ENCODE peak calls at places on chromosomes 11 and 22, in seven cellular contexts. L is H9; F is neuronal stem cell; U is fibroblast of lung; I is AG04450; J is CD8-positive, alpha-beta memory T cell; V is brain microvascular endothelial cell. N is an unnamed sample.

GRCh38 chr11:23897453-23898289 is 599.2 kb upstream of the LUZP2 start:
- DNase-seq in L (no peak), F (no peak), U (peak; percentile 75), I (peak; percentile 79), J (no peak), V (peak; percentile 86), N (no peak)

GRCh38 chr11:26618441-26618840 is 46.4 kb upstream of the MUC15 start:
- DNase-seq in L (no peak), F (no peak), U (no peak), I (no peak), J (no peak), V (no peak), N (no peak)

GRCh38 chr22:46471901-46472721 is 65.3 kb downstream of the CELSR1 start:
- DNase-seq in L (no peak), F (no peak), U (no peak), I (no peak), J (no peak), V (no peak), N (no peak)

GRCh38 chr11:134145715-134146114 is 76.8 kb downstream of the JAM3 start:
- DNase-seq in L (no peak), F (no peak), U (no peak), I (no peak), J (no peak), V (no peak), N (no peak)

GRCh38 chr11:64400096-64400495 is 41.1 kb downstream of the RPS6KA4 start:
- DNase-seq in L (no peak), F (no peak), U (peak; percentile 18), I (no peak), J (no peak), V (peak; percentile 18), N (no peak)

GRCh38 chr11:129853508-129854228 is 38.0 kb downstream of the TMEM45B start:
- DNase-seq in L (no peak), F (no peak), U (peak; percentile 56), I (no peak), J (peak; percentile 73), V (no peak), N (no peak)

GRCh38 chr11:113084297-113084696 is 123.1 kb downstream of the NCAM1 start:
- DNase-seq in L (no peak), F (no peak), U (no peak), I (no peak), J (no peak), V (no peak), N (no peak)

GRCh38 chr11:2186669-2187266 is 15.2 kb upstream of the TH start:
- DNase-seq in L (peak; percentile 73), F (peak; percentile 54), U (no peak), I (no peak), J (peak; percentile 45), V (peak; percentile 18), N (peak; percentile 13)

GRCh38 chr22:26109686-26110315 is 59.5 kb upstream of the SEZ6L start:
- DNase-seq in L (no peak), F (no peak), U (no peak), I (no peak), J (no peak), V (no peak), N (no peak)

GRCh38 chr11:1081601-1082311 is 7.1 kb downstream of the MUC2 start:
- DNase-seq in L (no peak), F (no peak), U (no peak), I (no peak), J (no peak), V (no peak), N (no peak)

GRCh38 chr11:64067257-64067993 is 31.7 kb downstream of the FLRT1 start:
- DNase-seq in L (no peak), F (no peak), U (no peak), I (no peak), J (no peak), V (no peak), N (no peak)

GRCh38 chr11:134915212-134915611 is 503.2 kb upstream of the B3GAT1 start:
- DNase-seq in L (no peak), F (no peak), U (peak; percentile 17), I (no peak), J (no peak), V (peak; percentile 9), N (no peak)

GRCh38 chr11:119743041-119743440 is 14.0 kb upstream of the NECTIN1 start:
- DNase-seq in L (no peak), F (no peak), U (no peak), I (no peak), J (no peak), V (no peak), N (no peak)

GRCh38 chr11:69326622-69327219 is 32.8 kb downstream of the MYEOV start:
- DNase-seq in L (peak; percentile 6), F (no peak), U (no peak), I (no peak), J (no peak), V (no peak), N (no peak)

GRCh38 chr11:2847511-2847910 is 38.1 kb downstream of the CDKN1C start:
- DNase-seq in L (no peak), F (no peak), U (no peak), I (no peak), J (no peak), V (no peak), N (no peak)

GRCh38 chr11:4809246-4809645 is 5.1 kb upstream of the OR52R1 start:
- DNase-seq in L (no peak), F (no peak), U (no peak), I (no peak), J (no peak), V (no peak), N (no peak)

GRCh38 chr11:114058026-114058706 is 1.3 kb upstream of the ZBTB16 start:
- DNase-seq in L (peak; percentile 43), F (peak; percentile 27), U (peak; percentile 72), I (no peak), J (no peak), V (no peak), N (no peak)

GRCh38 chr11:1870721-1871466 is 18.0 kb downstream of the LSP1 start:
- DNase-seq in L (no peak), F (no peak), U (peak; percentile 47), I (no peak), J (peak; percentile 64), V (no peak), N (no peak)

GRCh38 chr11:12244156-12244555 is 133.2 kb upstream of the PARVA start:
- DNase-seq in L (no peak), F (no peak), U (no peak), I (no peak), J (no peak), V (no peak), N (no peak)

GRCh38 chr11:124717786-124718634 is 21.7 kb upstream of the NRGN start:
- DNase-seq in L (peak; percentile 48), F (peak; percentile 39), U (peak; percentile 28), I (no peak), J (peak; percentile 31), V (no peak), N (peak; percentile 51)

GRCh38 chr11:91776660-91777059 is 448.0 kb upstream of the FAT3 start:
- DNase-seq in L (no peak), F (no peak), U (no peak), I (no peak), J (no peak), V (no peak), N (no peak)

GRCh38 chr22:18157714-18158028 is 7.7 kb downstream of the USP18 start:
- DNase-seq in L (no peak), F (no peak), U (no peak), I (no peak), J (no peak), V (no peak), N (no peak)
- H3K27me3 ChIP-seq in L (no peaks in the 10 kb centered on the region), F (no peaks in the 10 kb centered on the region), U (no peaks in the 10 kb centered on the region), I (no peaks in the 10 kb centered on the region), J (no peaks in the 10 kb centered on the region), V (no peaks in the 10 kb centered on the region), N (no peaks in the 10 kb centered on the region)

GRCh38 chr22:44331881-44332714 is 19.3 kb upstream of the SHISAL1 start:
- DNase-seq in L (no peak), F (no peak), U (peak; percentile 17), I (no peak), J (no peak), V (no peak), N (peak; percentile 58)
- H3K27me3 ChIP-seq in L (peaks cover 11% of the 10 kb centered on the region), F (peaks cover 3% of the 10 kb centered on the region), U (peaks cover 21% of the 10 kb centered on the region), I (peaks cover 18% of the 10 kb centered on the region), J (peaks cover 27% of the 10 kb centered on the region), V (peaks cover 37% of the 10 kb centered on the region), N (peaks cover 24% of the 10 kb centered on the region)

GRCh38 chr22:17013396-17014100 is 5.5 kb upstream of the GAB4 start:
- DNase-seq in L (no peak), F (no peak), U (no peak), I (no peak), J (no peak), V (no peak), N (no peak)

GRCh38 chr22:17007852-17008731 is at the start of gene GAB4:
- DNase-seq in L (no peak), F (no peak), U (no peak), I (no peak), J (no peak), V (no peak), N (no peak)

GRCh38 chr22:17012267-17012666 is 4.2 kb upstream of the GAB4 start:
- DNase-seq in L (no peak), F (no peak), U (no peak), I (no peak), J (no peak), V (no peak), N (no peak)

GRCh38 chr22:17007257-17007656 is 765 bp downstream of the GAB4 start:
- DNase-seq in L (no peak), F (no peak), U (no peak), I (no peak), J (no peak), V (no peak), N (no peak)

GRCh38 chr22:17009640-17010291 is 1.7 kb upstream of the GAB4 start:
- DNase-seq in L (no peak), F (no peak), U (no peak), I (no peak), J (no peak), V (no peak), N (no peak)
- H3K27me3 ChIP-seq in L (peaks cover 20% of the 10 kb centered on the region), F (no peaks in the 10 kb centered on the region), U (no peaks in the 10 kb centered on the region), I (no peaks in the 10 kb centered on the region), J (no peaks in the 10 kb centered on the region), V (no peaks in the 10 kb centered on the region), N (no peaks in the 10 kb centered on the region)

DNA sequence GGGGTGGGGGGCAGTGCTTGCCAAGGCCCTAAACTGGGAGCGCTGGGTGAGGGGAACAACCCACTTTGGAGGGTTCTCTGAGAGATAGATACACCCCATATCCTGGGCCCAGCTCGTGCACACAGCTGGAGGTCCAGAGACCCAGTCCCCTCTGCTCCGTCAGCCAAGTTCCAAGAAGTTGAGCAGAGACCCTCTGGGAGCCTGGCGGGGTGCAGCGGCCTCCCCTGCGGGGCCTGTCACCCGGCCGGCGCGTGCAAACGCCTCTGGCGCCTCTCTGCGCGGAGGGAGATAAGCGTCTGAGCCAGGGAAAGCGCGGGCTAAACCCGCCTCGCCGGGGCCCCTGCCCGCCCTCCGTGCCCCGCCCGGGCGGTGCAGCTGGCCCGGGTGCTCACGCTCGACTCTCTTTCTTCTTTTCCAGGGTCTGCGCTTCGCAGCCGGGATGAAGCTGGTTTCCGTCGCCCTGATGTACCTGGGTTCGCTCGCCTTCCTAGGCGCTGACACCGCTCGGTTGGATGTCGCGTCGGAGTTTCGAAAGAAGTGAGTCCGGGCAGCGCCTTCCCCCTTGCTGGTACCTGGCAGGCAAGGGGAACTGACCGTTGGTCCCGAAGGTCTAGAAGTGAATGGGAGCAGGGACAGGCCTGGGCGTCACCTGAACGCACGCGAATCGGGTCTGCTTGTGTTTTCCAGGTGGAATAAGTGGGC is 540 bp downstream of the ADM start:
- DNase-seq in L (peak; percentile 55), F (no peak), U (peak; percentile 27), I (no peak), J (peak; percentile 26), V (peak; percentile 27), N (no peak)
- H3K27me3 ChIP-seq in L (no peaks in the 10 kb centered on the region), F (peaks cover 23% of the 10 kb centered on the region), U (no peaks in the 10 kb centered on the region), I (no peaks in the 10 kb centered on the region), J (peaks cover 30% of the 10 kb centered on the region), V (no peaks in the 10 kb centered on the region), N (no peaks in the 10 kb centered on the region)

N was measured in HAP-1.